ENCODE peak calls at places on chromosomes 6 and 20, in eight cellular contexts. O is pancreas; T is GM12865; A is small intestine; P is uterus; S is CD8-positive, alpha-beta memory T cell; C is choroid plexus epithelial cell; E is A549. B is an unnamed sample.

GRCh38 chr6:5905431-5906339 is 101.0 kb downstream of the NRN1 start:
- DNase-seq in E (no peak), O (peak; percentile 31), A (no peak), P (peak; percentile 82), S (no peak), C (peak; percentile 72), T (no peak), B (no peak)

GRCh38 chr6:90393232-90393884 is 96.7 kb upstream of the BACH2 start:
- DNase-seq in O (no peak), C (peak; percentile 84), E (peak; percentile 38), T (peak; percentile 72), S (peak; percentile 69), P (peak; percentile 65), A (peak; percentile 35), B (peak; percentile 63)

GRCh38 chr6:125245523-125246264 is 56.1 kb downstream of the HDDC2 start:
- DNase-seq in A (peak; percentile 29), O (no peak), E (no peak), S (no peak), P (no peak), T (no peak), C (no peak), B (no peak)

GRCh38 chr6:4388675-4389074 is 253.3 kb upstream of the ECI2 start:
- DNase-seq in C (no peak), P (no peak), O (no peak), E (no peak), A (no peak), S (no peak), T (no peak), B (no peak)

GRCh38 chr20:38196592-38196991 is 31.5 kb upstream of the TGM2 start:
- DNase-seq in C (peak; percentile 87), A (no peak), P (peak; percentile 58), O (no peak), S (no peak), E (no peak), T (peak; percentile 17), B (no peak)

GRCh38 chr6:84652356-84653026 is 111.9 kb downstream of the TBX18 start:
- DNase-seq in O (no peak), A (no peak), E (peak; percentile 27), C (peak; percentile 97), P (no peak), T (no peak), S (no peak), B (no peak)

GRCh38 chr6:105430685-105431084 is 27.8 kb upstream of the PREP start:
- DNase-seq in S (no peak), A (no peak), O (no peak), C (no peak), E (no peak), T (no peak), P (no peak), B (no peak)

GRCh38 chr20:39072132-39072531 is 110.0 kb downstream of the DHX35 start:
- DNase-seq in A (no peak), O (no peak), E (no peak), C (no peak), T (no peak), S (no peak), P (no peak), B (no peak)

GRCh38 chr6:31400467-31401289 is 2.7 kb upstream of the MICA start:
- DNase-seq in E (peak; percentile 44), T (peak; percentile 88), O (peak; percentile 71), P (peak; percentile 80), A (peak; percentile 85), C (peak; percentile 48), S (peak; percentile 60), B (peak; percentile 67)

GRCh38 chr20:20138301-20139064 is 86.2 kb downstream of the CFAP61 start:
- DNase-seq in S (no peak), T (no peak), C (no peak), A (no peak), E (no peak), O (no peak), P (no peak), B (no peak)

GRCh38 chr6:28907394-28907793 is 16.4 kb downstream of the TRIM27 start:
- DNase-seq in T (no peak), E (no peak), C (peak; percentile 75), S (no peak), A (no peak), P (no peak), O (no peak), B (no peak)

GRCh38 chr6:46583711-46584110 is 68.9 kb downstream of the CYP39A1 start:
- DNase-seq in S (no peak), P (no peak), E (no peak), A (peak; percentile 53), C (no peak), T (no peak), O (no peak), B (no peak)

GRCh38 chr6:113361014-113361645 is 496.0 kb upstream of the MARCKS start:
- DNase-seq in O (no peak), E (peak; percentile 16), S (no peak), P (no peak), A (no peak), T (no peak), C (peak; percentile 79), B (no peak)

GRCh38 chr20:32885201-32885600 is 26.5 kb downstream of the EFCAB8 start:
- DNase-seq in E (no peak), O (no peak), P (no peak), C (no peak), A (no peak), T (no peak), S (no peak), B (no peak)

GRCh38 chr20:10313701-10314100 is 95.1 kb downstream of the SNAP25 start:
- DNase-seq in S (no peak), T (no peak), P (no peak), E (no peak), C (peak; percentile 59), O (no peak), A (no peak), B (no peak)

GRCh38 chr20:41231136-41231535 is 86.4 kb downstream of the ZHX3 start:
- DNase-seq in A (no peak), T (no peak), S (no peak), E (no peak), C (no peak), P (no peak), O (no peak), B (no peak)

GRCh38 chr20:41230136-41230535 is 87.4 kb downstream of the ZHX3 start:
- DNase-seq in E (no peak), A (no peak), P (no peak), T (no peak), C (peak; percentile 29), S (no peak), O (no peak), B (no peak)

GRCh38 chr20:41233976-41234514 is 83.5 kb downstream of the ZHX3 start:
- DNase-seq in A (peak; percentile 93), S (no peak), O (no peak), C (no peak), T (no peak), P (no peak), E (no peak), B (no peak)

GRCh38 chr20:41232971-41233926 is 84.3 kb downstream of the ZHX3 start:
- DNase-seq in P (no peak), E (peak; percentile 10), T (no peak), C (peak; percentile 94), A (peak; percentile 94), S (no peak), O (no peak), B (peak; percentile 31)

GRCh38 chr20:41231850-41232249 is 85.7 kb downstream of the ZHX3 start:
- DNase-seq in A (no peak), T (no peak), E (no peak), C (no peak), S (peak; percentile 2), O (no peak), P (no peak), B (no peak)
- H3K4me3 ChIP-seq in A (no peak overlapping the region), T (no peak overlapping the region), E (no peak overlapping the region), C (no peak overlapping the region), S (no peak overlapping the region), O (no peak overlapping the region), P (no peak overlapping the region), B (no peak overlapping the region)

GRCh38 chr6:10416863-10417641 is 2.2 kb upstream of the TFAP2A start:
- DNase-seq in A (no peak), S (no peak), T (peak; percentile 39), P (no peak), O (no peak), C (no peak), E (no peak), B (no peak)
- H3K4me3 ChIP-seq in A (no peak overlapping the region), S (no peak overlapping the region), T (peak overlapping the region; percentile 50), P (no peak overlapping the region), O (no peak overlapping the region), C (no peak overlapping the region), E (no peak overlapping the region), B (no peak overlapping the region)

GRCh38 chr6:139904158-139904533 is 529.7 kb upstream of the CITED2 start:
- DNase-seq in P (no peak), S (no peak), C (no peak), A (no peak), O (no peak), E (no peak), T (no peak), B (no peak)

GRCh38 chr6:139905404-139906052 is 531.1 kb upstream of the CITED2 start:
- DNase-seq in O (no peak), S (no peak), E (no peak), A (no peak), P (no peak), C (peak; percentile 42), T (no peak), B (no peak)

GRCh38 chr6:139904572-139904971 is 530.1 kb upstream of the CITED2 start:
- DNase-seq in P (no peak), S (no peak), E (no peak), A (peak; percentile 68), C (no peak), T (no peak), O (no peak), B (no peak)

DNA sequence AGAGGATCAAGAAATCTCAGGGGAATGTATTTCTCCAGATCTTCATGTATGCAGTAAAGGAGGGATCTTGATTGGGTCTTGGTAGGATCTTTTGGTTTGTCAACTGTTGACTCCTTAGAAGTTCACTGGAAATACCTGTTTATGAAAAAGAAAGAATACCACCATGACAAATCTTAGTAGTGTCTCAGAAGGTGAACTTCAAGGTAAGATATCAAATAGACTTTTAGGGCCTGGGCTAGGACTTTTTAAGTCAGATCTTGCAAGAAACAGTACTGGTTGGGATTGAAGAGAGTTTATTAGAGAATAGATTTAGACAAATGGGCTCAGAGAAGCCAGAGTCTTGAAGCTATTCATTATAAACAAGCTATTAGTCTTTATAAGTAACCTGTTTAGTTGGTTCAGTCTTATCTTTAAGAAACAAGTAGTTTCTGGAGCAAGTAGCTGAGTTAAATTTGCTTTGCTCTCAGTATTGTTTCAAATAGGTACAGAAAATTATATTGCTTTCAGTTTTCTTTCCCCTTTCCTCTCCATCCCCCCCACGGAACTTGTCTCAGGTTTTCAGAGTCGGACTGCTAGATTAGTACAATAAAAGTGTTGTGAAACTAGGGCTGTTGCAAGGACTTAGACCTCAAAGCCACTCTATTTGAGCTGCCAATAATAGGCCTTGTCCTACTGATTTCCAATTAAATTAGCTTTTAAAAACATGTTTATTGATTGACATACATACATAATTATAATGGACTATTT is 529.1 kb upstream of the CITED2 start:
- DNase-seq in E (no peak), P (no peak), S (no peak), T (peak; percentile 85), O (no peak), C (no peak), A (peak; percentile 90), B (no peak)
- H3K4me3 ChIP-seq in E (no peak overlapping the region), P (no peak overlapping the region), S (no peak overlapping the region), T (no peak overlapping the region), O (no peak overlapping the region), C (no peak overlapping the region), A (no peak overlapping the region), B (no peak overlapping the region)

DNA sequence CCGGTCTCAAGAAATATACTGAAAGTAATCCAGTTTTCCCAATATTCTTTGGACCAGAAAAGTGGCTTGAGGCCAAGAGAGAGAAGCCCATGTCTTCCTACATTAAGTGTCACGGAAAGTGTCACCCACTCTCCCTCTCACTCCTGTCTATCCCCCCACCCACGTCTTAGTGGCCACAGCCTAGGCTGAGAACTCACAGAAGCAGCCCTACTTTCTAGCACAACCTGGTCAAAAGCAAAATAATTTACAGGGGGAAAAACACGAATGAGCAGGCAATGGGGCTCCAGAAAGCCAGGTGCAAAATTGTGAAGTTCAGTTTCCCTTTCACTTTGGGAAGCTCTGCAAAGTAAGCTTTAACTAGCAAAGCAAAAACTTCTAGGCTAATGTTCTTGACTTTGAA is 118.0 kb downstream of the OPRM1 start:
- DNase-seq in S (peak; percentile 31), O (no peak), A (peak; percentile 44), P (no peak), C (no peak), T (peak; percentile 64), E (no peak), B (no peak)
- H3K4me3 ChIP-seq in S (peak overlapping the region; percentile 61), O (no peak overlapping the region), A (peak overlapping the region; percentile 20), P (no peak overlapping the region), C (no peak overlapping the region), T (peak overlapping the region; percentile 43), E (no peak overlapping the region), B (no peak overlapping the region)

B was measured in prostate gland.